ENCODE peak calls at places on chromosome 12, in ten cellular contexts. B is progenitor cell of endocrine pancreas, R is breast epithelium, K is cardiac fibroblast, E is Calu3, S is MM.1S, A is fibroblast of villous mesenchyme, U is RWPE1, Q is cardiac muscle cell, G is fibroblast of pulmonary artery. N is an unnamed sample.

GRCh38 chr12:15608931-15609330 is 180.3 kb downstream of the EPS8 start:
- DNase-seq in B (no peak), R (no peak), K (no peak), E (no peak), S (no peak), A (no peak), U (no peak), Q (no peak), G (no peak), N (peak; percentile 24)

GRCh38 chr12:3077572-3078081 is 448 bp downstream of the TSPAN9 start:
- DNase-seq in B (no peak), R (peak; percentile 54), K (peak; percentile 72), E (no peak), S (no peak), A (peak; percentile 58), U (peak; percentile 13), Q (peak; percentile 74), G (peak; percentile 65), N (no peak)

GRCh38 chr12:31589896-31590729 is 823 bp downstream of the DENND5B start:
- DNase-seq in B (peak; percentile 75), R (no peak), K (peak; percentile 78), E (peak; percentile 65), S (peak; percentile 57), A (peak; percentile 62), U (peak; percentile 50), Q (peak; percentile 72), G (peak; percentile 72), N (no peak)

GRCh38 chr12:83793616-83794015 is 1106.9 kb downstream of the TMTC2 start:
- DNase-seq in B (no peak), R (no peak), K (no peak), E (peak; percentile 3), S (no peak), A (no peak), U (no peak), Q (no peak), G (no peak), N (no peak)

GRCh38 chr12:10406725-10407124 is 2.8 kb downstream of the KLRC4 start:
- DNase-seq in B (no peak), R (no peak), K (no peak), E (no peak), S (no peak), A (no peak), U (no peak), Q (no peak), G (no peak), N (no peak)

GRCh38 chr12:52279683-52280318 is 5.4 kb downstream of the KRT86 start:
- DNase-seq in B (no peak), R (peak; percentile 33), K (peak; percentile 12), E (no peak), S (no peak), A (no peak), U (no peak), Q (peak; percentile 9), G (peak; percentile 12), N (no peak)

GRCh38 chr12:48045061-48045846 is 41.0 kb upstream of the COL2A1 start:
- DNase-seq in B (no peak), R (no peak), K (no peak), E (no peak), S (no peak), A (no peak), U (no peak), Q (no peak), G (no peak), N (no peak)

GRCh38 chr12:3543826-3544225 is 52.8 kb downstream of the PRMT8 start:
- DNase-seq in B (no peak), R (no peak), K (no peak), E (no peak), S (no peak), A (no peak), U (no peak), Q (no peak), G (no peak), N (no peak)

GRCh38 chr12:119069029-119069731 is 87.8 kb downstream of the SRRM4 start:
- DNase-seq in B (no peak), R (no peak), K (no peak), E (no peak), S (no peak), A (no peak), U (no peak), Q (no peak), G (no peak), N (no peak)

GRCh38 chr12:58818546-58818945 is 101.8 kb downstream of the LRIG3 start:
- DNase-seq in B (no peak), R (no peak), K (no peak), E (no peak), S (no peak), A (no peak), U (no peak), Q (no peak), G (no peak), N (no peak)

GRCh38 chr12:1803736-1804135 is 16.6 kb upstream of the LRTM2 start:
- DNase-seq in B (no peak), R (peak; percentile 6), K (no peak), E (no peak), S (no peak), A (no peak), U (no peak), Q (no peak), G (no peak), N (no peak)

GRCh38 chr12:116434155-116435065 is 124.8 kb upstream of the MAP1LC3B2 start:
- DNase-seq in B (no peak), R (peak; percentile 80), K (peak; percentile 96), E (peak; percentile 81), S (no peak), A (peak; percentile 97), U (peak; percentile 78), Q (peak; percentile 95), G (peak; percentile 94), N (peak; percentile 55)

GRCh38 chr12:69341328-69341727 is 6.9 kb upstream of the LYZ start:
- DNase-seq in B (no peak), R (no peak), K (no peak), E (no peak), S (no peak), A (no peak), U (no peak), Q (no peak), G (no peak), N (no peak)

GRCh38 chr12:111412007-111412829 is 6.5 kb downstream of the SH2B3 start:
- DNase-seq in B (no peak), R (no peak), K (peak; percentile 50), E (no peak), S (no peak), A (no peak), U (no peak), Q (peak; percentile 44), G (no peak), N (no peak)

GRCh38 chr12:14884458-14884878 is 1.2 kb downstream of the MGP start:
- DNase-seq in B (no peak), R (peak; percentile 77), K (peak; percentile 89), E (peak; percentile 70), S (peak; percentile 95), A (peak; percentile 89), U (peak; percentile 14), Q (peak; percentile 91), G (peak; percentile 89), N (peak; percentile 83)

GRCh38 chr12:60264094-60264493 is 668.3 kb downstream of the SLC16A7 start:
- DNase-seq in B (no peak), R (no peak), K (no peak), E (no peak), S (no peak), A (no peak), U (no peak), Q (no peak), G (no peak), N (no peak)
- TF ChIP-seq CTCF in B (no peak), R (no peak), K (no peak), E (no peak), S (no peak), A (no peak), U (no peak), Q (no peak), G (no peak), N (no peak)

DNA sequence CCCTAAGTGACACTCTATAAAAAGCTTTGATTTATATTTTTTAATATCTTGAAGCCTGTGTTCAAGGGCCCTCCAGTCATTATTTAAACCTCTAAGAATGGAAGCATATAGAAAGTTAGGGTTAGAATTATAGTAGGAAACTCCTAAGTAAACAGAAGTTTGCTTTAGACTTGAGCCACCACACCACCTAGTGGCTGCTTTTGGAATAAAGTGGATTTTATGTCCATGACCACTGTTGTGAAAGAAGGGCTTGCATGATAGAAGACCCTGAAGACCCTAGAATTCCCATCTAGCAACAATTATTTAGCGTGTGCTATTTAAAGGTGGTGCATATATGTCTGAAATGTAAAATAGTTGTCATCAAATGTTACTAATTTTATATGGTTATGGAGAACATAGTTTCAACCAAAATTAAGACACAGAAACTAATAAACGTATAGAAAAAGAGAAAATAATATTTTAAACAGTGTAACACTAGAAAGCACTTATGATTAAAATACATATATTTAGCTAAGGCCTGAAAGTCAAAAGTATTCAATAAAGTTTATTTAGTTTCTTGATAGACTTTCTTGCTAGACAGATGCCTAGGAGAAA is 21.3 kb downstream of the LRRIQ1 start:
- DNase-seq in B (peak; percentile 22), R (no peak), K (peak; percentile 65), E (peak; percentile 61), S (peak; percentile 56), A (peak; percentile 58), U (peak; percentile 11), Q (peak; percentile 67), G (peak; percentile 67), N (peak; percentile 38)
- TF ChIP-seq CTCF in B (peak; percentile 79), R (peak; percentile 26), K (peak; percentile 74), E (peak; percentile 69), S (peak; percentile 73), A (peak; percentile 81), U (peak; percentile 86), Q (peak; percentile 84), G (peak; percentile 88), N (peak; percentile 77)

DNA sequence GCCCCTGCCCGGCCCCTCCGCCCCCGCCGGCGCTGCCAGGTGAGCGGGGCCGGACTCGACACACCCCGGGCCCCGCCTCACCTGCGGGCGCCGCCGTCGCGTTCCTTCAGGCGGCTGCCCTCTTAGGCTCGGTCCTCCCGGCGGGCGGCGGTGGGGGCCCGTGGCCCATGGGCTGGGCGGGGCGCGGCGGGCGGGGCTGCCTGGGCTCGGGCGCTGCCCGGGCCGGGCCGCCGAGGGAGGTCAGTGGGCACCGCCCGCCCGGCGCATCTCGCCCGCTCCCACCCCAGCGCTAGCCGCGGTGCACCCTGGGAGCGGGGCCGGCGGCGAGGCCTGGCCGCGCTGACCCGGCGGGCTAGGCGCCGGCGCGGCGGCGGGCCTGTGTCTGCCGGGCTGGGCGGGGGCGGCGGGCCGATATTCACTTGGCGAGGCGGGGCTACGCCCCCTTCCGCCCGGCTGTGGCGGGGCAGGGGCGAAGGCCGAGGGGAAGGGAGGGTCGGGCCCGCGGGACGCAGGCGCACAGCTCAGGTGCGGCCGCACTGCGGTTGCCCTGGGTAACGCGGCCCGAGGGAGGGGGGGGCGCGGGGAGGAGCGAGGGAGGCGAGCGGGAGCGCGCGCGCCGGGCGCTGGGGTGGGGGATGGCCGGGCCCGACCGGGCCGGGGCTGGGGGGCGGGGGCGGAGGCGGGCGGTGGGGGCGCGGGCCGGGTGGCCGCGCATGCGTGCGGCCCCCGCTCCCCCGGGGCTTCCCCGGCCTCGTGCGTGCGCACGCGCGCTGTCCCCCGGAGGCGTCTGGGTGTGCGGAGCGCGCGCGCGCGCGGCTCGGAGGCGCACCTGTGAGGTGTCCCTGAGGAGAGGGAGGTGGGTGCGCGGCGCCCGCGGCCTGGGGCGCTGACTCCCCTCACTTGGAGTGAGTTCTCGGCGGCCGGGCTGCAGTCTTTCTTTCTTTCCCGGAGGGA is at the start of the genes CCDC92 and ZNF664:
- DNase-seq in B (peak; percentile 99), R (peak; percentile 88), K (peak; percentile 94), E (peak; percentile 99), S (peak; percentile 85), A (peak; percentile 92), U (peak; percentile 98), Q (peak; percentile 95), G (peak; percentile 90), N (peak; percentile 76)
- TF ChIP-seq CTCF in B (peak; percentile 20), R (no peak), K (no peak), E (no peak), S (no peak), A (peak; percentile 18), U (no peak), Q (peak; percentile 4), G (no peak), N (no peak)

GRCh38 chr12:92145731-92146496 is at the start of gene BTG1:
- DNase-seq in B (peak; percentile 98), R (peak; percentile 99), K (peak; percentile 100), E (peak; percentile 99), S (peak; percentile 99), A (peak; percentile 100), U (peak; percentile 99), Q (peak; percentile 100), G (peak; percentile 100), N (peak; percentile 100)
- TF ChIP-seq CTCF in B (no peak), R (no peak), K (no peak), E (no peak), S (no peak), A (no peak), U (no peak), Q (no peak), G (no peak), N (no peak)